ENCODE peak calls at places on chromosome 14, in seven cellular contexts. T is MCF 10A; S is GM18507; H is cardiac fibroblast; X is NCI-H510A treated with DMSO at 0.1 percent for 48 hours; A is activated CD8-positive, alpha-beta memory T cell treated with anti-CD3 and anti-CD28 coated beads for 24 hours; M is stimulated activated CD4-positive, alpha-beta T cell treated with anti-CD3 and anti-CD28 coated beads, Interleukin-1b, Interleukin-23, amount 100 ng/mL, for 1 hour. N is an unnamed sample.

GRCh38 chr14:78029471-78030372 is 140.5 kb upstream of the NRXN3 start:
- DNase-seq in T (no peak), S (no peak), H (no peak), X (no peak), A (no peak), M (no peak), N (no peak)

GRCh38 chr14:91173867-91174266 is 60.0 kb downstream of the DGLUCY start:
- DNase-seq in T (no peak), S (no peak), H (no peak), X (no peak), A (no peak), M (no peak), N (no peak)

GRCh38 chr14:37900582-37900981 is 305.2 kb downstream of the TTC6 start:
- DNase-seq in T (peak; percentile 35), S (no peak), H (peak; percentile 24), X (no peak), A (no peak), M (no peak), N (no peak)

GRCh38 chr14:48584031-48584430 is 908.6 kb upstream of the MDGA2 start:
- DNase-seq in T (peak; percentile 39), S (no peak), H (peak; percentile 18), X (no peak), A (no peak), M (no peak), N (no peak)

GRCh38 chr14:38202444-38203191 is 5.1 kb upstream of the SSTR1 start:
- DNase-seq in T (no peak), S (no peak), H (no peak), X (no peak), A (no peak), M (no peak), N (no peak)

GRCh38 chr14:104724407-104724980 is 465 bp downstream of the ADSS1 start:
- DNase-seq in T (no peak), S (no peak), H (no peak), X (no peak), A (peak; percentile 69), M (no peak), N (peak; percentile 76)

GRCh38 chr14:49173765-49174373 is 412.3 kb downstream of the RPS29 start:
- DNase-seq in T (peak; percentile 75), S (no peak), H (peak; percentile 82), X (peak; percentile 79), A (no peak), M (no peak), N (no peak)

GRCh38 chr14:32077081-32078029 is at the start of gene ARHGAP5:
- DNase-seq in T (peak; percentile 53), S (no peak), H (peak; percentile 33), X (peak; percentile 64), A (peak; percentile 80), M (no peak), N (peak; percentile 6)

GRCh38 chr14:32818576-32818975 is 120.1 kb upstream of the NPAS3 start:
- DNase-seq in T (no peak), S (no peak), H (no peak), X (no peak), A (no peak), M (no peak), N (no peak)

GRCh38 chr14:62097824-62098223 is 335.6 kb downstream of the SNAPC1 start:
- DNase-seq in T (no peak), S (no peak), H (no peak), X (no peak), A (no peak), M (no peak), N (no peak)

GRCh38 chr14:21264025-21264801 is 5.0 kb downstream of the HNRNPC start:
- DNase-seq in T (peak; percentile 72), S (no peak), H (peak; percentile 87), X (no peak), A (no peak), M (no peak), N (no peak)

GRCh38 chr14:34318014-34318413 is 144.0 kb downstream of the SPTSSA start:
- DNase-seq in T (no peak), S (no peak), H (no peak), X (no peak), A (no peak), M (no peak), N (no peak)

GRCh38 chr14:55957950-55958349 is 160.3 kb upstream of the PELI2 start:
- DNase-seq in T (no peak), S (no peak), H (no peak), X (no peak), A (no peak), M (no peak), N (no peak)

GRCh38 chr14:87896393-87897380 is 96.3 kb downstream of the GALC start:
- DNase-seq in T (peak; percentile 73), S (peak; percentile 2), H (peak; percentile 75), X (peak; percentile 77), A (no peak), M (no peak), N (peak; percentile 24)

GRCh38 chr14:59303216-59303615 is 114.7 kb downstream of the DAAM1 start:
- DNase-seq in T (no peak), S (no peak), H (peak; percentile 90), X (no peak), A (no peak), M (no peak), N (no peak)

GRCh38 chr14:52081964-52082363 is 13.1 kb upstream of the NID2 start:
- DNase-seq in T (no peak), S (no peak), H (no peak), X (no peak), A (no peak), M (no peak), N (no peak)

GRCh38 chr14:33996450-33996849 is 45.6 kb upstream of the EGLN3 start:
- DNase-seq in T (no peak), S (no peak), H (no peak), X (peak; percentile 22), A (no peak), M (no peak), N (no peak)

GRCh38 chr14:95514131-95515079 is 2.0 kb downstream of the SYNE3 start:
- DNase-seq in T (peak; percentile 26), S (no peak), H (no peak), X (peak; percentile 68), A (no peak), M (no peak), N (no peak)

GRCh38 chr14:50859296-50859624 is 12.6 kb upstream of the ABHD12B start:
- DNase-seq in T (no peak), S (no peak), H (no peak), X (peak; percentile 37), A (no peak), M (no peak), N (no peak)

GRCh38 chr14:22491683-22492483 is 97.1 kb downstream of the DAD1 start:
- DNase-seq in T (no peak), S (no peak), H (no peak), X (no peak), A (no peak), M (no peak), N (no peak)